ENCODE peak calls at places on chromosomes 16 and 17, in six cellular contexts. Z is ovary, C is A673, U is stomach, R is left ventricle myocardium inferior, B is brain microvascular endothelial cell. D is an unnamed sample.

GRCh38 chr17:4110152-4110551 is 32.7 kb downstream of the ZZEF1 start:
- DNase-seq in Z (no peak), C (no peak), U (no peak), R (no peak), B (no peak), D (peak)

GRCh38 chr16:46947900-46948547 is 25.4 kb downstream of the DNAJA2 start:
- DNase-seq in Z (no peak), C (peak), U (peak), R (no peak), B (peak), D (no peak)

GRCh38 chr16:70608516-70608915 is 37.8 kb upstream of the IL34 start:
- DNase-seq in Z (no peak), C (no peak), U (no peak), R (no peak), B (no peak), D (no peak)

GRCh38 chr16:17358846-17359245 is 111.9 kb downstream of the XYLT1 start:
- DNase-seq in Z (no peak), C (no peak), U (no peak), R (no peak), B (no peak), D (no peak)

GRCh38 chr16:85027968-85028637 is 508 bp downstream of the KIAA0513 start:
- DNase-seq in Z (no peak), C (no peak), U (no peak), R (no peak), B (no peak), D (no peak)

GRCh38 chr17:72175787-72176515 is 55.1 kb downstream of the SOX9 start:
- DNase-seq in Z (no peak), C (peak), U (no peak), R (peak), B (no peak), D (peak)

GRCh38 chr16:26542198-26542597 is 524.5 kb upstream of the C16orf82 start:
- DNase-seq in Z (no peak), C (no peak), U (no peak), R (no peak), B (no peak), D (no peak)

GRCh38 chr17:80477647-80478478 is 1.5 kb upstream of the NPTX1 start:
- DNase-seq in Z (peak), C (peak), U (no peak), R (no peak), B (peak), D (no peak)

GRCh38 chr17:58741121-58741625 is 14.5 kb upstream of the PPM1E start:
- DNase-seq in Z (no peak), C (no peak), U (no peak), R (no peak), B (no peak), D (no peak)

GRCh38 chr17:17641621-17642409 is 39.4 kb upstream of the RAI1 start:
- DNase-seq in Z (peak), C (peak), U (peak), R (peak), B (peak), D (peak)

GRCh38 chr17:38663964-38664644 is 10.7 kb downstream of the EPOP start:
- DNase-seq in Z (no peak), C (no peak), U (no peak), R (no peak), B (no peak), D (no peak)

GRCh38 chr16:23557779-23558330 is 328 bp downstream of the UBFD1 start:
- DNase-seq in Z (no peak), C (no peak), U (no peak), R (no peak), B (peak), D (peak)

GRCh38 chr17:57523926-57524634 is 221.0 kb downstream of the CCDC182 start:
- DNase-seq in Z (no peak), C (no peak), U (peak), R (peak), B (no peak), D (no peak)

GRCh38 chr16:57619606-57620315 is 8.7 kb upstream of the ADGRG1 start:
- DNase-seq in Z (peak), C (no peak), U (peak), R (no peak), B (no peak), D (no peak)

GRCh38 chr17:80673152-80673920 is 128.7 kb downstream of the RPTOR start:
- DNase-seq in Z (no peak), C (no peak), U (no peak), R (no peak), B (no peak), D (no peak)

GRCh38 chr16:20741555-20742285 is at the start of gene THUMPD1:
- DNase-seq in Z (peak), C (peak), U (peak), R (peak), B (peak), D (peak)

GRCh38 chr16:66581246-66581952 is 2.1 kb downstream of the CMTM2 start:
- DNase-seq in Z (no peak), C (no peak), U (no peak), R (no peak), B (peak), D (no peak)

GRCh38 chr17:56158344-56158743 is 5.1 kb downstream of the ANKFN1 start:
- DNase-seq in Z (no peak), C (no peak), U (no peak), R (no peak), B (no peak), D (no peak)

GRCh38 chr16:728890-729744 is 2.2 kb downstream of the HAGHL start:
- DNase-seq in Z (no peak), C (no peak), U (no peak), R (no peak), B (no peak), D (no peak)

GRCh38 chr17:17079761-17080160 is 37.5 kb downstream of the MPRIP start:
- DNase-seq in Z (peak), C (no peak), U (no peak), R (peak), B (no peak), D (no peak)

GRCh38 chr17:80827646-80828643 is 163.7 kb upstream of the CHMP6 start:
- DNase-seq in Z (no peak), C (peak), U (no peak), R (no peak), B (no peak), D (no peak)

GRCh38 chr16:88310796-88311605 is 71.8 kb upstream of the ZNF469 start:
- DNase-seq in Z (no peak), C (no peak), U (no peak), R (no peak), B (no peak), D (no peak)

GRCh38 chr17:4949321-4950074 is 1.2 kb upstream of the PFN1 start:
- DNase-seq in Z (peak), C (peak), U (peak), R (peak), B (peak), D (no peak)

GRCh38 chr16:57424599-57424998 is 20.0 kb downstream of the CCL17 start:
- DNase-seq in Z (no peak), C (no peak), U (peak), R (no peak), B (no peak), D (no peak)

GRCh38 chr17:37744633-37744927 is 279 bp downstream of the HNF1B start:
- DNase-seq in Z (no peak), C (no peak), U (no peak), R (no peak), B (no peak), D (no peak)

GRCh38 chr16:25176136-25176535 is 40.6 kb upstream of the AQP8 start:
- DNase-seq in Z (no peak), C (no peak), U (no peak), R (no peak), B (no peak), D (no peak)

GRCh38 chr17:34511265-34511664 is 68.1 kb upstream of the TMEM132E start:
- DNase-seq in Z (no peak), C (no peak), U (no peak), R (peak), B (no peak), D (no peak)

GRCh38 chr16:54191592-54191991 is 95.0 kb downstream of the IRX3 start:
- DNase-seq in Z (no peak), C (no peak), U (no peak), R (no peak), B (no peak), D (no peak)

GRCh38 chr17:57467226-57467625 is 210.9 kb downstream of the MSI2 start:
- DNase-seq in Z (no peak), C (no peak), U (no peak), R (no peak), B (no peak), D (no peak)

GRCh38 chr16:9827062-9827752 is 355.0 kb downstream of the GRIN2A start:
- DNase-seq in Z (no peak), C (no peak), U (no peak), R (no peak), B (no peak), D (no peak)

GRCh38 chr17:60594747-60595146 is 5.2 kb upstream of the PPM1D start:
- DNase-seq in Z (no peak), C (no peak), U (no peak), R (no peak), B (no peak), D (no peak)

GRCh38 chr16:64450170-64450569 is 671.7 kb downstream of the CDH11 start:
- DNase-seq in Z (no peak), C (no peak), U (no peak), R (no peak), B (peak), D (no peak)

GRCh38 chr16:12245923-12246290 is 269.4 kb downstream of the SNX29 start:
- DNase-seq in Z (no peak), C (no peak), U (no peak), R (no peak), B (no peak), D (no peak)

GRCh38 chr17:52648995-52649394 is 490.5 kb upstream of the CA10 start:
- DNase-seq in Z (no peak), C (no peak), U (no peak), R (no peak), B (no peak), D (no peak)

GRCh38 chr17:74758846-74759163 is 10.4 kb downstream of the NHERF1 start:
- DNase-seq in Z (no peak), C (peak), U (no peak), R (no peak), B (no peak), D (no peak)
- H3K4me3 ChIP-seq in Z (no peak), C (no peak), U (no peak), R (peak), B (no peak), D (no peak)

GRCh38 chr17:76612465-76612864 is 26.8 kb upstream of the ST6GALNAC2 start:
- DNase-seq in Z (no peak), C (no peak), U (no peak), R (no peak), B (no peak), D (no peak)
- TF ChIP-seq CTCF in Z (no peak), C (no peak), U (no peak), R (no peak), B (no peak), D (no peak)

GRCh38 chr16:86378831-86379504 is 131.4 kb upstream of the FOXF1 start:
- DNase-seq in Z (no peak), C (no peak), U (no peak), R (no peak), B (no peak), D (no peak)
- H3K4me3 ChIP-seq in Z (no peak), C (no peak), U (no peak), R (no peak), B (no peak), D (no peak)

GRCh38 chr17:49899588-49899987 is 51.7 kb upstream of the TAC4 start:
- DNase-seq in Z (no peak), C (no peak), U (no peak), R (no peak), B (no peak), D (no peak)

GRCh38 chr17:49896222-49896621 is 48.4 kb upstream of the TAC4 start:
- DNase-seq in Z (no peak), C (no peak), U (no peak), R (no peak), B (no peak), D (no peak)

GRCh38 chr17:49901460-49902331 is 53.8 kb upstream of the TAC4 start:
- DNase-seq in Z (no peak), C (no peak), U (no peak), R (no peak), B (no peak), D (no peak)

GRCh38 chr17:49896860-49897259 is 49.0 kb upstream of the TAC4 start:
- DNase-seq in Z (no peak), C (no peak), U (no peak), R (no peak), B (no peak), D (no peak)

GRCh38 chr17:49898547-49899490 is 51.0 kb upstream of the TAC4 start:
- DNase-seq in Z (no peak), C (no peak), U (no peak), R (no peak), B (no peak), D (no peak)
- TF ChIP-seq CTCF in Z (no peak), C (peak), U (peak), R (no peak), B (peak), D (peak)

DNA sequence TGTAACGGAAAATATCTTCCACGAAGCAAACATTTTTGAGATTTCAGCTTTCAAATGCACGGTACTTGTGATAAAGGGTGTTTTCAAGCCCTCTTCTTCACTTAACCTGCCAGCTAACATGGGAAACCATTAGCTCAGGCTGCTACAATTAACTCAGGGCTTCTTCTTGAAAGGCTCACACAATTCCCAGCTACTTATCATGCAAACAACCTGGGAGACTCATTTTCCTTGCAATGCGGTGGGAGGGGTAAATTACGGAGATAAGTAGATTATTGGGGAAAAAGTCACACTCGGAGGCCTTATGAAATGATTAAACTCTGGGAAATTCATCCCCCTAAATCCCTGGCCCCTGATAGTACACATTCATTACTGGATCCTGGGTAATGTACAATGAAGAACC is 266.4 kb downstream of the STX8 start:
- DNase-seq in Z (no peak), C (no peak), U (no peak), R (no peak), B (no peak), D (peak)
- H3K4me3 ChIP-seq in Z (no peak), C (no peak), U (no peak), R (no peak), B (no peak), D (no peak)

DNA sequence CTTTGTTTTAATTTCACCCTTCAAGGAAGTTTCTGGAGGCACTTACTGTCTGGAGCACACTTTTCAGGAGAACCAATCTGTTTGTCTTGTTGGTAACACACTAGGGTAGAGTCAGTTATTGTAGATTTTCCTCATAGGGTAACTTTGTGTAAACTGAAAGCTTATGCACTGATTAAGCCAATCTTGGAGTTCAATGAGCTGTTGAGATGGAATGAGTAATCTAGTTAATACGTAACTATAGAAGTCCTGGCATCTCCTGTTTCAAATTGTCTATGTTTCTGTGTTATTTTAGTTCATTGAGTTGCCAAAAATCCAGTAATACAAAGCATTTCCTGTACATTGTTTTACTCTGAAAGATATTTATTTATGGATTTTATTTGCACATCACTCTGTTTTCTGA is 111.6 kb upstream of the HAS3 start:
- DNase-seq in Z (no peak), C (peak), U (no peak), R (no peak), B (peak), D (peak)
- TF ChIP-seq CTCF in Z (no peak), C (no peak), U (no peak), R (no peak), B (no peak), D (no peak)